ENCODE peak calls at places on chromosomes 11 and 22, in five cellular contexts. L, P, O, W and I are unnamed samples.

GRCh38 chr11:10505278-10506012 is 35.5 kb downstream of the RNF141 start:
- DNase-seq in P (no peak), O (no peak), W (no peak), L (no peak), I (no peak)

GRCh38 chr22:36816338-36816634 is 549 bp downstream of the PVALB start:
- DNase-seq in O (no peak), L (no peak), W (no peak), P (no peak), I (no peak)

GRCh38 chr11:132062031-132062430 is 691.6 kb downstream of the NTM start:
- DNase-seq in O (no peak), P (no peak), W (no peak), L (peak; percentile 67), I (no peak)

GRCh38 chr11:39570526-39570925 is 1888.9 kb downstream of the LRRC4C start:
- DNase-seq in O (no peak), L (no peak), P (no peak), W (no peak), I (no peak)

GRCh38 chr22:38107692-38108515 is 2.6 kb downstream of the BAIAP2L2 start:
- DNase-seq in L (no peak), W (no peak), P (peak; percentile 59), O (no peak), I (no peak)

GRCh38 chr11:94400839-94401772 is at the start of gene GPR83:
- DNase-seq in P (peak; percentile 16), O (no peak), W (no peak), L (peak; percentile 63), I (no peak)

GRCh38 chr11:107243929-107244328 is 213.7 kb downstream of the CWF19L2 start:
- DNase-seq in W (no peak), O (no peak), L (no peak), P (no peak), I (no peak)

GRCh38 chr22:48819232-48819631 is 1008.4 kb downstream of the BRD1 start:
- DNase-seq in P (no peak), O (no peak), W (no peak), L (no peak), I (no peak)

GRCh38 chr11:113481226-113481625 is 6.0 kb upstream of the DRD2 start:
- DNase-seq in O (no peak), W (no peak), P (no peak), L (no peak), I (no peak)

GRCh38 chr11:12784987-12785386 is 110.8 kb downstream of the TEAD1 start:
- DNase-seq in O (no peak), W (no peak), P (no peak), L (no peak), I (no peak)

GRCh38 chr11:87072787-87073186 is 35.1 kb downstream of the TMEM135 start:
- DNase-seq in O (no peak), L (no peak), W (no peak), P (no peak), I (no peak)

GRCh38 chr11:12102588-12103410 is 7.6 kb upstream of the MICAL2 start:
- DNase-seq in P (no peak), W (no peak), L (no peak), O (no peak), I (no peak)

GRCh38 chr11:117874910-117875396 is 1.5 kb downstream of the FXYD6 start:
- DNase-seq in P (no peak), O (no peak), W (no peak), L (no peak), I (no peak)

GRCh38 chr22:46262449-46263207 is 515 bp downstream of the PKDREJ start:
- DNase-seq in W (no peak), L (no peak), O (no peak), P (peak; percentile 77), I (no peak)

GRCh38 chr11:40129276-40129675 is 1330.2 kb downstream of the LRRC4C start:
- DNase-seq in P (no peak), O (no peak), W (no peak), L (peak; percentile 42), I (no peak)

GRCh38 chr11:130246719-130247118 is 68.0 kb downstream of the ZBTB44 start:
- DNase-seq in W (no peak), P (no peak), O (no peak), L (no peak), I (no peak)